ENCODE peak calls at places on chromosomes 6 and 20, in eight cellular contexts. P is GM23338, U is endodermal cell, Q is cardiac fibroblast, J is pancreas, X is colonic mucosa, V is DND-41, D is tibial nerve. T is an unnamed sample.

GRCh38 chr6:112343375-112343774 is 3.8 kb upstream of the RFPL4B start:
- DNase-seq in D (no peak), U (no peak), Q (no peak), J (no peak), X (no peak), P (no peak), V (no peak), T (no peak)

GRCh38 chr20:38052870-38053269 is 19.3 kb downstream of the RPRD1B start:
- DNase-seq in Q (no peak), X (no peak), P (no peak), J (no peak), V (no peak), D (no peak), U (no peak), T (no peak)

GRCh38 chr6:33781105-33781975 is 7.6 kb downstream of the LEMD2 start:
- DNase-seq in U (peak; percentile 93), V (no peak), J (no peak), P (peak; percentile 82), X (no peak), Q (peak; percentile 83), D (no peak), T (no peak)

GRCh38 chr6:25946631-25947030 is 16.0 kb upstream of the TRIM38 start:
- DNase-seq in J (no peak), D (no peak), Q (no peak), V (peak; percentile 10), X (no peak), P (no peak), U (no peak), T (no peak)

GRCh38 chr20:41616228-41616627 is 1.9 kb downstream of the CHD6 start:
- DNase-seq in J (no peak), D (no peak), P (no peak), V (no peak), X (no peak), Q (peak; percentile 10), U (no peak), T (no peak)

GRCh38 chr6:135995160-135995898 is 143.8 kb downstream of the PDE7B start:
- DNase-seq in V (no peak), P (no peak), U (no peak), X (no peak), J (no peak), D (no peak), Q (peak; percentile 91), T (no peak)

GRCh38 chr20:37486186-37486999 is 34.7 kb upstream of the NNAT start:
- DNase-seq in J (no peak), D (no peak), U (no peak), V (no peak), X (no peak), P (no peak), Q (no peak), T (no peak)

GRCh38 chr6:84688187-84688878 is 76.1 kb downstream of the TBX18 start:
- DNase-seq in U (no peak), D (no peak), P (no peak), V (no peak), X (no peak), J (no peak), Q (no peak), T (no peak)

GRCh38 chr20:37777556-37777955 is 83.7 kb downstream of the CTNNBL1 start:
- DNase-seq in U (no peak), P (no peak), X (no peak), V (no peak), Q (peak; percentile 17), D (no peak), J (no peak), T (no peak)

GRCh38 chr6:148831064-148831463 is 84.2 kb downstream of the UST start:
- DNase-seq in V (peak; percentile 79), X (no peak), D (no peak), P (no peak), Q (no peak), J (no peak), U (no peak), T (peak; percentile 32)

GRCh38 chr6:106256201-106256968 is 69.2 kb downstream of the ATG5 start:
- DNase-seq in J (no peak), P (no peak), V (no peak), X (no peak), D (no peak), Q (peak; percentile 60), U (no peak), T (no peak)

GRCh38 chr6:51025082-51025777 is 206.6 kb downstream of the TFAP2B start:
- DNase-seq in V (no peak), X (no peak), P (peak; percentile 15), Q (peak; percentile 5), J (no peak), U (peak; percentile 45), D (no peak), T (no peak)

GRCh38 chr6:45619211-45619760 is 241.6 kb upstream of the SUPT3H start:
- DNase-seq in J (no peak), U (no peak), X (no peak), V (no peak), Q (peak; percentile 31), D (peak; percentile 38), P (no peak), T (no peak)

GRCh38 chr20:20568604-20569205 is 143.7 kb downstream of the RALGAPA2 start:
- DNase-seq in Q (peak; percentile 69), J (no peak), X (no peak), U (peak; percentile 51), V (peak; percentile 41), P (peak; percentile 70), D (no peak), T (peak; percentile 62)

GRCh38 chr20:11919571-11919970 is 1.9 kb downstream of the BTBD3 start:
- DNase-seq in V (no peak), D (no peak), Q (no peak), J (no peak), U (no peak), P (no peak), X (no peak), T (no peak)

GRCh38 chr20:24657211-24657610 is 187.8 kb downstream of the SYNDIG1 start:
- DNase-seq in Q (peak; percentile 75), J (no peak), P (no peak), V (no peak), X (no peak), D (no peak), U (no peak), T (no peak)

GRCh38 chr20:3068986-3069900 is 2.2 kb upstream of the OXT start:
- DNase-seq in V (no peak), U (peak; percentile 65), Q (peak; percentile 43), P (peak; percentile 59), X (no peak), D (no peak), J (no peak), T (peak; percentile 26)

GRCh38 chr6:38346291-38347079 is 293.2 kb downstream of the BTBD9 start:
- DNase-seq in J (no peak), V (no peak), D (no peak), Q (peak; percentile 78), X (no peak), U (peak; percentile 58), P (peak; percentile 47), T (no peak)

DNA sequence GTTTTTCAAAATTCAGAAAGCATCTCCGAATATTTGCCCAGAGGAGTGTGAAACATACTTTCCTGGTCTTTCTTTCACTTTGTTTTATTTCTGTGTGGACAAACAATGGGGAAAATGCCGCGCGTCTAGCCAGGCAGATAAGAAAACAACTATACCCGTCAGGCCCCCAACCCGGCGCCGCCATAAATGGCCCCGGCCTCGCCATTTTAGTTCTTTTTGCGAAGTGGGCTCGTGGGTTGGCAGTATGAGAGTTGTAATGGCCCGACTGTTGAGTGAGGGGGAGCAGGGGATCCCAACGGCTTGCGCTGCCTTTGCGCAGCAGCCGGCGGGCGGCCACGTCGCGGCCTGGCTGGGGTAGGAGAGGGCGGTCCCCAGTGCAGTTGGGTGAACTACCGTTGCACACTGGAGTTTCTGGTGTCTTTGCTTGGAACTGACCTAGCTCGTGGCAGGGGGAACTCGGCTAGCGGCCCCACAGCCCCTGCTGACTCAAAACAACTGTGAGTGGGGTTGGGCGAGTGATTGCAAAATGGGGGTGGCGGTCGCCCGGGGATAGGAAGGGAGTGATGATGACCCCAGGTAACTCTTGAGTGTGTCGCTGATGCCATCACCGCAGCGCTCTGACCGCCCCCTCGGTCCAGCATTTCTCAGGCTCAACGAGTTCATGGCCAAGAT is 7.3 kb downstream of the HSPA1B start:
- DNase-seq in X (peak; percentile 83), D (peak; percentile 66), P (peak; percentile 76), V (peak; percentile 84), Q (no peak), U (peak; percentile 86), J (peak; percentile 79), T (peak; percentile 87)
- H3K4me3 ChIP-seq in X (peak overlapping the region; percentile 85), D (peak overlapping the region; percentile 89), P (peak overlapping the region; percentile 84), V (peak overlapping the region; percentile 86), Q (peak overlapping the region; percentile 78), U (peak overlapping the region; percentile 96), J (peak overlapping the region; percentile 54), T (peak overlapping the region; percentile 76)

GRCh38 chr6:19812512-19813119 is 24.6 kb upstream of the ID4 start:
- DNase-seq in X (no peak), Q (peak; percentile 70), J (no peak), U (no peak), V (no peak), P (peak; percentile 66), D (no peak), T (peak; percentile 29)
- TF ChIP-seq CTCF in X (peak; percentile 36), Q (peak; percentile 73), J (peak; percentile 51), U (peak; percentile 88), V (no peak), P (peak; percentile 63), D (peak; percentile 60), T (peak; percentile 45)

GRCh38 chr20:59175861-59176260 is 12.2 kb downstream of the ZNF831 start:
- DNase-seq in V (no peak), D (no peak), Q (no peak), J (no peak), X (peak; percentile 92), P (no peak), U (no peak), T (no peak)
- H3K4me3 ChIP-seq in V (no peak overlapping the region), D (no peak overlapping the region), Q (no peak overlapping the region), J (no peak overlapping the region), X (no peak overlapping the region), P (no peak overlapping the region), U (no peak overlapping the region), T (no peak overlapping the region)

GRCh38 chr6:72521684-72522083 is 100.2 kb upstream of the KCNQ5 start:
- DNase-seq in X (no peak), U (no peak), J (no peak), D (no peak), Q (no peak), V (no peak), P (no peak), T (no peak)

GRCh38 chr6:72524011-72524645 is 97.7 kb upstream of the KCNQ5 start:
- DNase-seq in V (no peak), X (no peak), U (no peak), Q (no peak), J (no peak), P (no peak), D (no peak), T (peak; percentile 18)

GRCh38 chr6:72519871-72520270 is 102.0 kb upstream of the KCNQ5 start:
- DNase-seq in D (no peak), J (no peak), V (no peak), U (no peak), X (no peak), P (no peak), Q (no peak), T (no peak)

GRCh38 chr6:72525821-72526550 is 95.9 kb upstream of the KCNQ5 start:
- DNase-seq in P (no peak), Q (no peak), J (no peak), D (no peak), U (no peak), V (no peak), X (no peak), T (no peak)

DNA sequence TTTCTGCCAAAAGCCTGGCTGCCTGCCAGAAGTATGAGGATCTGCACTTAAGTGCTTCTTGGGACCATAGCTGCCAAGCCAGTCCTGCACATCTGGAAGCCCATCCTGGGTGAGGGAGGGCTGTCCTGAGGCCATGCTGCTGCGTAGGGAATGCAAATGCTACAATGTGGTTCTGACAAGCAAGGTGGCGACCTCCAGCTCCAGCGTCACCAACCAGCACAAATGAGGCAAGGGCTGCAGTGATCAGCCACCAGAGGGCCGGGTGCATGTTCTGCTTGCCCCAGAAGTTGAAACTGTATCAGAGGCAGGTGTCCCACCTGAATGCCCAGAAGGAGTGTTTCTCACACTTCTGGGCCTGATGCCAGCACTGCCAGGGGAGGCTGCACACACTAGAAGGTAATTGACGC is 99.1 kb upstream of the KCNQ5 start:
- DNase-seq in P (peak; percentile 77), Q (no peak), X (no peak), D (no peak), U (peak; percentile 92), V (peak; percentile 18), J (peak; percentile 26), T (peak; percentile 52)
- TF ChIP-seq CTCF in P (peak; percentile 84), Q (no peak), X (no peak), D (no peak), U (peak; percentile 91), V (peak; percentile 49), J (no peak), T (peak; percentile 47)